ENCODE peak calls at places on chromosomes 12 and 14, in four cellular contexts. H, D, O and B are unnamed samples.

GRCh38 chr14:92397140-92397815 is 74.3 kb downstream of the SLC24A4 start:
- DNase-seq in H (no peak), D (no peak), O (peak; percentile 9), B (no peak)

GRCh38 chr12:123271182-123271491 is 519 bp downstream of the CDK2AP1 start:
- DNase-seq in H (no peak), D (peak; percentile 83), O (no peak), B (peak; percentile 89)

GRCh38 chr12:8887285-8887715 is 27.0 kb upstream of the PHC1 start:
- DNase-seq in H (no peak), D (no peak), O (no peak), B (no peak)

GRCh38 chr12:75977952-75978671 is 53.5 kb downstream of the PHLDA1 start:
- DNase-seq in H (peak; percentile 85), D (peak; percentile 82), O (peak; percentile 99), B (peak; percentile 24)

GRCh38 chr12:121494093-121494787 is 86.6 kb downstream of the KDM2B start:
- DNase-seq in H (no peak), D (peak; percentile 50), O (peak; percentile 17), B (no peak)

GRCh38 chr12:2229661-2230539 is 177.1 kb downstream of the CACNA1C start:
- DNase-seq in H (no peak), D (no peak), O (no peak), B (no peak)

GRCh38 chr12:120496353-120497340 is 734 bp downstream of the DYNLL1 start:
- DNase-seq in H (peak; percentile 81), D (peak; percentile 82), O (peak; percentile 62), B (peak; percentile 67)

GRCh38 chr12:6843118-6843902 is 2.6 kb downstream of the GNB3 start:
- DNase-seq in H (no peak), D (peak; percentile 45), O (peak; percentile 25), B (no peak)

GRCh38 chr14:84361476-84361875 is 1168.5 kb upstream of the FLRT2 start:
- DNase-seq in H (no peak), D (no peak), O (no peak), B (no peak)

GRCh38 chr12:49342914-49343731 is 3.6 kb upstream of the DNAJC22 start:
- DNase-seq in H (peak; percentile 64), D (peak; percentile 62), O (no peak), B (no peak)

GRCh38 chr12:32419520-32419960 is 20.2 kb downstream of the FGD4 start:
- DNase-seq in H (no peak), D (no peak), O (no peak), B (no peak)

GRCh38 chr14:23071975-23072539 is 14.7 kb upstream of the CDH24 start:
- DNase-seq in H (no peak), D (no peak), O (no peak), B (no peak)

GRCh38 chr12:96242597-96242996 is 48.4 kb downstream of the ELK3 start:
- DNase-seq in H (no peak), D (no peak), O (no peak), B (no peak)

GRCh38 chr14:75450381-75451276 is 22.8 kb downstream of the JDP2 start:
- DNase-seq in H (no peak), D (peak; percentile 17), O (no peak), B (peak; percentile 71)

GRCh38 chr12:106380954-106381353 is 23.4 kb downstream of the POLR3B start:
- DNase-seq in H (no peak), D (no peak), O (no peak), B (no peak)

GRCh38 chr12:12665194-12665593 is 30.8 kb downstream of the GPR19 start:
- DNase-seq in H (no peak), D (no peak), O (no peak), B (no peak)

GRCh38 chr14:61571931-61572330 is 123.4 kb upstream of the HIF1A start:
- DNase-seq in H (no peak), D (no peak), O (no peak), B (no peak)

GRCh38 chr12:107364875-107365518 is 271.6 kb upstream of the CRY1 start:
- DNase-seq in H (no peak), D (no peak), O (no peak), B (no peak)

GRCh38 chr14:26794731-26795130 is 196.9 kb upstream of the NOVA1 start:
- DNase-seq in H (no peak), D (no peak), O (no peak), B (no peak)

GRCh38 chr12:4286771-4287317 is 13.3 kb downstream of the CCND2 start:
- DNase-seq in H (no peak), D (no peak), O (no peak), B (no peak)

GRCh38 chr12:1912580-1913376 is 5.7 kb downstream of the CACNA2D4 start:
- DNase-seq in H (no peak), D (peak; percentile 21), O (peak; percentile 32), B (no peak)

GRCh38 chr12:86660488-86661171 is 404.4 kb upstream of the MGAT4C start:
- DNase-seq in H (no peak), D (no peak), O (no peak), B (no peak)

GRCh38 chr12:6828671-6829531 is 694 bp downstream of the P3H3 start:
- DNase-seq in H (no peak), D (peak; percentile 70), O (no peak), B (no peak)

GRCh38 chr14:30573203-30573814 is 14.4 kb downstream of the G2E3 start:
- DNase-seq in H (no peak), D (no peak), O (no peak), B (no peak)

GRCh38 chr12:12427568-12427967 is 70.7 kb downstream of the BORCS5 start:
- DNase-seq in H (no peak), D (no peak), O (no peak), B (no peak)

GRCh38 chr12:105713901-105714300 is 383.4 kb downstream of the C12orf75 start:
- DNase-seq in H (no peak), D (no peak), O (no peak), B (no peak)

GRCh38 chr14:75794615-75795038 is 133.6 kb downstream of the TTLL5 start:
- DNase-seq in H (no peak), D (no peak), O (no peak), B (no peak)

GRCh38 chr12:117671734-117672133 is 297.1 kb downstream of the KSR2 start:
- DNase-seq in H (no peak), D (no peak), O (peak; percentile 11), B (peak; percentile 23)

GRCh38 chr12:95216704-95217376 is 427 bp downstream of the FGD6 start:
- DNase-seq in H (no peak), D (no peak), O (no peak), B (no peak)

GRCh38 chr12:81208193-81208946 is 130.5 kb downstream of the ACSS3 start:
- DNase-seq in H (no peak), D (no peak), O (no peak), B (no peak)

GRCh38 chr14:93035917-93036651 is 79.6 kb downstream of the ITPK1 start:
- DNase-seq in H (no peak), D (no peak), O (peak; percentile 84), B (peak; percentile 33)

GRCh38 chr14:38507299-38507698 is 251.4 kb upstream of the CLEC14A start:
- DNase-seq in H (no peak), D (no peak), O (no peak), B (no peak)

GRCh38 chr12:131818821-131819585 is 9.2 kb upstream of the MMP17 start:
- DNase-seq in H (no peak), D (no peak), O (no peak), B (peak; percentile 73)

GRCh38 chr14:73770977-73771847 is 57.0 kb upstream of the PNMA1 start:
- DNase-seq in H (no peak), D (peak; percentile 33), O (no peak), B (no peak)

GRCh38 chr14:73764406-73764805 is 50.2 kb upstream of the PNMA1 start:
- DNase-seq in H (no peak), D (no peak), O (no peak), B (no peak)

GRCh38 chr14:73764881-73765280 is 50.7 kb upstream of the PNMA1 start:
- DNase-seq in H (peak; percentile 86), D (peak; percentile 87), O (no peak), B (peak; percentile 94)

GRCh38 chr14:73771848-73772705 is 57.9 kb upstream of the PNMA1 start:
- DNase-seq in H (no peak), D (peak; percentile 63), O (no peak), B (peak; percentile 76)

DNA sequence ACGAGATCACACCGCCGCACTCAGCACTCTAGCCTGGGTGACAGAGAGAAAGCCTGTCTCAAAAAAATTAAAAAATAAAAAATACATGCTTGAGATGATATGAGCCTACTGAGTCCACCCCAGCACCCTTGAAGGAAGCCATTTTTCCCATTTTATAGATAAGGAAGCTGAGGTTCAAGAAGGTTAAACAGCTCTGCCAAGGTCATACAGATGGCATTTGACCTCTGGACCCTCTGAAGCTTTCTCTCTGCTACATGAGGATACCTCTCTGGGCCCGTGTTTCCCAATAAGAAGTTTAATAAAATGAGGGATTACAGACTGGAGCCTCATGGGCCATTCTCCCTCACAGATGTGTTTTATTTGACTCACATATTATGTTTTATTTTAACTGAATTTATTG is 53.9 kb upstream of the PNMA1 start:
- DNase-seq in H (no peak), D (no peak), O (no peak), B (no peak)
- H3K4me1 ChIP-seq in H (peaks cover 36% of the 10 kb centered on the region), D (no peaks in the 10 kb centered on the region), O (peaks cover 5% of the 10 kb centered on the region), B (peaks cover 85% of the 10 kb centered on the region)

GRCh38 chr14:101406921-101407320 is 154.4 kb upstream of the DIO3 start:
- DNase-seq in H (no peak), D (no peak), O (no peak), B (no peak)
- H3K4me3 ChIP-seq in H (no peak overlapping the region), D (no peak overlapping the region), O (no peak overlapping the region), B (no peak overlapping the region)

GRCh38 chr14:102933618-102934231 is 11.3 kb downstream of the AMN start:
- DNase-seq in H (no peak), D (no peak), O (no peak), B (no peak)
- H3K4me1 ChIP-seq in H (peaks cover 18% of the 10 kb centered on the region), D (no peaks in the 10 kb centered on the region), O (peaks cover 14% of the 10 kb centered on the region), B (peaks cover 9% of the 10 kb centered on the region)

GRCh38 chr14:104799239-104799599 is 1.7 kb upstream of the ZBTB42 start:
- DNase-seq in H (no peak), D (no peak), O (no peak), B (no peak)
- H3K4me3 ChIP-seq in H (no peak overlapping the region), D (no peak overlapping the region), O (no peak overlapping the region), B (no peak overlapping the region)

GRCh38 chr14:56217380-56218045 is 99.3 kb downstream of the PELI2 start:
- DNase-seq in H (no peak), D (no peak), O (no peak), B (no peak)
- H3K4me1 ChIP-seq in H (peaks cover 9% of the 10 kb centered on the region), D (peaks cover 12% of the 10 kb centered on the region), O (peaks cover 39% of the 10 kb centered on the region), B (peaks cover 36% of the 10 kb centered on the region)

GRCh38 chr12:100779191-100779590 is 15.4 kb upstream of the ANO4 start:
- DNase-seq in H (no peak), D (no peak), O (no peak), B (no peak)
- H3K4me3 ChIP-seq in H (no peak overlapping the region), D (no peak overlapping the region), O (no peak overlapping the region), B (no peak overlapping the region)

GRCh38 chr12:88242939-88243338 is 100.8 kb downstream of the TMTC3 start:
- DNase-seq in H (no peak), D (no peak), O (no peak), B (no peak)
- H3K4me1 ChIP-seq in H (no peaks in the 10 kb centered on the region), D (no peaks in the 10 kb centered on the region), O (peaks cover 25% of the 10 kb centered on the region), B (no peaks in the 10 kb centered on the region)

GRCh38 chr14:50530794-50531193 is 1.6 kb downstream of the MAP4K5 start:
- DNase-seq in H (no peak), D (no peak), O (peak; percentile 25), B (no peak)
- H3K4me3 ChIP-seq in H (peak overlapping the region; percentile 85), D (peak overlapping the region; percentile 90), O (peak overlapping the region; percentile 98), B (peak overlapping the region; percentile 92)